ENCODE peak calls at places on chromosome 13, in four cellular contexts. T, H, J and W are unnamed samples.

GRCh38 chr13:99314640-99315176 is 7.5 kb upstream of the GPR183 start:
- DNase-seq in T (no peak), H (no peak), J (no peak), W (peak; percentile 28)

GRCh38 chr13:37326319-37326718 is 220.9 kb upstream of the CSNK1A1L start:
- DNase-seq in T (no peak), H (no peak), J (no peak), W (peak; percentile 37)

GRCh38 chr13:102571075-102571474 is 25.7 kb upstream of the TPP2 start:
- DNase-seq in T (no peak), H (peak; percentile 46), J (peak; percentile 47), W (no peak)

GRCh38 chr13:26061947-26062346 is 10.1 kb upstream of the SHISA2 start:
- DNase-seq in T (no peak), H (no peak), J (no peak), W (peak; percentile 61)

GRCh38 chr13:66995366-66995663 is 234.8 kb downstream of the PCDH9 start:
- DNase-seq in T (no peak), H (no peak), J (no peak), W (no peak)

GRCh38 chr13:110507678-110508381 is 53.7 kb downstream of the RAB20 start:
- DNase-seq in T (no peak), H (no peak), J (no peak), W (no peak)

GRCh38 chr13:40193290-40194203 is 472.9 kb downstream of the FOXO1 start:
- DNase-seq in T (no peak), H (no peak), J (no peak), W (no peak)

GRCh38 chr13:105721056-105721455 is 814.4 kb downstream of the EFNB2 start:
- DNase-seq in T (no peak), H (no peak), J (no peak), W (no peak)

GRCh38 chr13:84831666-84832657 is 949.7 kb upstream of the SLITRK1 start:
- DNase-seq in T (no peak), H (peak; percentile 56), J (no peak), W (no peak)

GRCh38 chr13:80086304-80086721 is 254.6 kb downstream of the SPRY2 start:
- DNase-seq in T (no peak), H (no peak), J (no peak), W (peak; percentile 60)

GRCh38 chr13:45473627-45474026 is 8.9 kb downstream of the COG3 start:
- DNase-seq in T (no peak), H (peak; percentile 37), J (peak; percentile 71), W (no peak)

GRCh38 chr13:77009011-77009410 is 17.1 kb downstream of the CLN5 start:
- DNase-seq in T (no peak), H (no peak), J (no peak), W (peak; percentile 15)

GRCh38 chr13:101829484-101829883 is 377.0 kb downstream of the ITGBL1 start:
- DNase-seq in T (no peak), H (no peak), J (no peak), W (no peak)

DNA sequence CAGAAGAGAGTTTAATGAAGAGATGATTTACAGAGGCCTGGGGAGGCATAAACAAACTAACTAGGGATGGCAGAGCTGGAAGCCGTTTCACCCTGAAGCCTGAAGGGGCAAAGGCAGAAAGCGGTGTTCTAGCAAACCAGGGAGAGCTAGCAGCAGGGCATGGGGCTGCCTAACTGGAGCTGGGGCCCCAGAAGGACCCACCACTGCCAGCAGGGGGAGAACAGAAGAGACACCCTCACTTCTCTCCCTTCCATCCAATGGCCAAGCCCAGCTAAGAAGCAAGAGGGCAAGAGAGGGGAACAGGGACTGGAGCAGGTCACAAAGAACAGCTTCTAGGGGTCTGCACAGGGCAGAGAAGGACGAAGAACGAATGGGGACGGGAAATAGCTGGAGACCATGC is 195.5 kb downstream of the KATNAL1 start:
- DNase-seq in T (no peak), H (peak; percentile 54), J (peak; percentile 54), W (no peak)
- H3K4me2 ChIP-seq in T (no peak overlapping the region), H (no peak overlapping the region), J (no peak overlapping the region), W (no peak overlapping the region)

DNA sequence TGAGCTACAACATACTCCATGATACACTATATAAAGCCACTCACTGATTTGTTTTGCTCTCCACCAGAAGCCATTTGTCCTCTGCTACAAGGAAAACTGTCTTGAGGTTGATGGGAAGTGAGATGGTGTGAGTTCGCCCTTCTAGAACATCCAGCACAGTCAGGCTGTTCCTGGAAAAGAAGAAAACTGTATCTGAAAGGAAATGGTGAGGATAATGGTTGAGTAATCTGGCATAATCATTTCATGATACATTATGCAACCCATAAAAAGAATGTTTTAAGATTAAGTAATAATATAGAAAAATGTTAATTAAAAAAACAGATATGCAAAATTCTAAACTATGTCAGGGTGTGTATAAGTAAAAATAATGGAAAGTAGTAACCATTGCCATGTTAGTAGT is 233.9 kb downstream of the RGCC start:
- DNase-seq in T (no peak), H (no peak), J (no peak), W (no peak)
- H4K5ac ChIP-seq in T (no peak overlapping the region), H (no peak overlapping the region), J (no peak overlapping the region), W (no peak overlapping the region)

GRCh38 chr13:43864921-43865320 is 14.6 kb downstream of the CCDC122 start:
- DNase-seq in T (no peak), H (no peak), J (no peak), W (no peak)
- H3K4me2 ChIP-seq in T (no peak overlapping the region), H (no peak overlapping the region), J (no peak overlapping the region), W (no peak overlapping the region)

DNA sequence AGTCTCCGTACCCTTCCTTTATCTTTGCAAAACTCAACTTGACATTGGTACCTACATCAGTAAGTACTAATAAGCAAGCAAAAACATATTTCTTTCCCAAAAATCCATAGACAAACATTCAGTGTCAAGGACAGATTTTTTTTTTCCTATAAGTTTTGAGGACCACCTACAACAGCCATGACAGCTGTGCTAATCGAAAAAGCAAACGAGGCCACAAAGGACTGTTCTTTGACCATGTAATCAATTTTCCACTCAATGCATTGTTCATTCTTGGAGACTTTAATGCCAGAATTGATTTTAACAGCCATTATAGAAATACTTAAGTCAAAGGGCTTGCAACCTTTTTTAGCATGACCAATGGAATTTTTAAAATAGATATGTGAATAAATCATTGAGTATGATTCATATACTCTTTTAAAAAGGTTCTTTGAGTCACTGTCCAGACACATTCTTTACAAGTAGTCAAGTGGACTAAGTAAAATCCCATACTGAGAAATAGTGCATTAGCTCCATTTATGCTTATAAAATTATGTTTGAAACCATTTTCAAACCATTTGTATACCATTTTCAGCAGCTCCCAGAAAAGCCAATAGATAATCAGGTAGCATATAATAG is 323.9 kb downstream of the MZT1 start:
- DNase-seq in T (no peak), H (no peak), J (no peak), W (no peak)
- H4K5ac ChIP-seq in T (no peak overlapping the region), H (no peak overlapping the region), J (no peak overlapping the region), W (no peak overlapping the region)

GRCh38 chr13:19590423-19590822 is 29.1 kb upstream of the TPTE2 start:
- DNase-seq in T (no peak), H (no peak), J (no peak), W (no peak)

GRCh38 chr13:19586904-19587634 is 25.7 kb upstream of the TPTE2 start:
- DNase-seq in T (no peak), H (no peak), J (peak; percentile 6), W (peak; percentile 34)

GRCh38 chr13:19591864-19592263 is 30.5 kb upstream of the TPTE2 start:
- DNase-seq in T (no peak), H (no peak), J (no peak), W (no peak)

GRCh38 chr13:19589312-19589711 is 28.0 kb upstream of the TPTE2 start:
- DNase-seq in T (no peak), H (no peak), J (no peak), W (no peak)

DNA sequence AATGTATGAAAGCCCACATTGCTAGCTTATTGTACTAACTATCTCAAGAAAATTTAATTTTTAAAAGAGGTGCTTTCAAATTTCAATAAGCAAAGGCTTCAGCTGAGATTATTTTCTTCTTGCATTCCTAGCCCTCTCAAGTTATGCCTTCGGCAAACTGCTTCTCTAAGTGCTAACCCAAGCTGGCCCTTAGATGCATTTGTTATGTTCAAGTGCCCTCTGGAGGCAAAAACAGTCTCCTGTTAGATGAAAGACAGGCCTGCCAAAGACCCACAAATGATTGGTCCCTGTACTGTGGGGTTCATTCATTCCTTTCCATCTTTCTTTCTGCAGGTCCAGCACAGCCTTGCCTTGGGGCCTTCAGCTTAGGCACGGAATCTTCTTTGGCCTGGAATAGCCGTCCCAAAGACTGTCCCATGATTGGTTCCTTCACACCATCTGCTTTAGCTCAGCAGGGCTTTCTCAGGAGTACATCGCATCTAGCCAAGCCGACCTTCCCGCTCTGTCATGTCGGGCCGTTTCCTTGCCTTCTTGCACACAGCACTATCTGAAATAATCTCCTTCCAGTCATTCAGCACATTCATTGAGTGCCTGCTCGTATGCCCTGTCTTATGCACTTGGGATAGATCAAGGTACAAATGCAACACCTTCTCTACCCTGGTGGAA is 26.4 kb upstream of the TPTE2 start:
- DNase-seq in T (no peak), H (no peak), J (peak; percentile 20), W (peak; percentile 52)
- H3K4me2 ChIP-seq in T (no peak overlapping the region), H (no peak overlapping the region), J (no peak overlapping the region), W (no peak overlapping the region)

GRCh38 chr13:51613535-51613934 is 29.3 kb downstream of the WDFY2 start:
- DNase-seq in T (no peak), H (no peak), J (peak; percentile 27), W (no peak)
- H4K5ac ChIP-seq in T (no peak overlapping the region), H (no peak overlapping the region), J (no peak overlapping the region), W (no peak overlapping the region)

GRCh38 chr13:48443442-48444208 is 30.7 kb upstream of the LPAR6 start:
- DNase-seq in T (no peak), H (no peak), J (no peak), W (no peak)
- H3K4me2 ChIP-seq in T (no peak overlapping the region), H (no peak overlapping the region), J (no peak overlapping the region), W (no peak overlapping the region)

DNA sequence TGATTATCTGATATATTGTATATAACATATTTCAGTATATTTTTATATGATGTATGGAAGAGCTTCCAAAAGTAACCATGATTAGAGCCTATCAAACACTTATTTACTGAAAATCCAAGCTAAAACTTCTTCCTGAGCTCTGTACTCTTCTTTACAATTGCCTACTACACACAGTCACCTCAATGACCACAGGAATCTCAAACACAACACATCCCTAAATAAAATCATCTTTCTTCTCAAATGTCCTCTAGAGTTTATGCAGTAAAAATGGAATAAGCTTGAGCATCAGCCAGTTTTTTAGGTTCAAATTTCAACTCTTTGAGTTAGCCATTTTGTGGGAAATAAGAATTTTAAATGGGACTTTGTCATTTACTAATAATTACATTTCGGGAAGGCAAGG is 102.6 kb upstream of the FNDC3A start:
- DNase-seq in T (no peak), H (no peak), J (no peak), W (no peak)
- H4K5ac ChIP-seq in T (no peak overlapping the region), H (no peak overlapping the region), J (no peak overlapping the region), W (no peak overlapping the region)

DNA sequence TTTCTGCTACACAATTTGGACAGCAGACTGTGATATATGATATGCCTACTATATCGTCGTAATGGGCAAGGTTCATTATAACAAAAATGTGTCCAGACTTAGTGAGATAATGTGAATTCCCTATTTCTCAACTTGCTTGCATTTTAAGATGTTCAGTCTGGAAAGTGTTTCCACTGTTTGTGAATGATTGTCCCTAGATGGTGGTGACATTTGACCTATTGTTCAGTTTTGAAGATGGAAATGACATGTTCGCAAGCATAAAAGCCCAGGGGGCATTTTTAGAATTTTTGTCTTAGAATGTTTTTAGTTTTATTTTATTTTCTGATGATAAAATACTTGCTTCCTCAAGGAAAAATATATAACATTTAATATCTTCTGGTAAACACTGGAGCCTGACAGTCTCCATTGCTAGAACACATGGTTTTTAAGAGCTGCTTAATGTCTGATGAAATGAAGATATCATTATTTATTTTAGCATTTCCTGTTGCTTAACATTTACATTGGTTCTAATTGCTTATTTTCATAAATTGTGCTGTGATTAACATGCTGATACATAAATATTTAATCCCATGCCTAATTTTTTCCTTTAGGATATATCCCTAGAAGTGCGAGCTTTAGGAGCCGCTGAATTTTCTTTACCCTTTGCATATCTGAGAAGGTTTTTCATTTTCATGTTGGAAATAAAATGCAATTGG is 27.1 kb downstream of the MBNL2 start:
- DNase-seq in T (no peak), H (no peak), J (no peak), W (no peak)
- H3K4me2 ChIP-seq in T (no peak overlapping the region), H (no peak overlapping the region), J (no peak overlapping the region), W (peak overlapping the region; percentile 94)

GRCh38 chr13:51713807-51714206 is 90.2 kb downstream of the DHRS12 start:
- DNase-seq in T (no peak), H (no peak), J (no peak), W (no peak)
- H4K5ac ChIP-seq in T (no peak overlapping the region), H (no peak overlapping the region), J (no peak overlapping the region), W (no peak overlapping the region)